ENCODE peak calls at places on chromosomes 3 and 15, in eight cellular contexts. V is HCT116, Y is body of pancreas, Z is right lobe of liver, E is heart left ventricle, H is IMR-90, K is endothelial cell of umbilical vein, S is transverse colon. D is an unnamed sample.

GRCh38 chr15:77057072-77057471 is 13.8 kb downstream of the TSPAN3 start:
- DNase-seq in V (no peak), Y (no peak), Z (no peak), E (no peak), H (no peak), K (no peak), S (no peak), D (no peak)

GRCh38 chr3:104596551-104596950 is 770.2 kb upstream of the ALCAM start:
- DNase-seq in V (peak), Y (no peak), Z (no peak), E (no peak), H (peak), K (peak), S (no peak), D (no peak)

GRCh38 chr3:66403268-66403990 is 97.4 kb downstream of the LRIG1 start:
- DNase-seq in V (no peak), Y (no peak), Z (no peak), E (no peak), H (peak), K (no peak), S (no peak), D (no peak)

GRCh38 chr3:189142527-189142926 is 29.2 kb upstream of the TPRG1 start:
- DNase-seq in V (no peak), Y (no peak), Z (no peak), E (no peak), H (no peak), K (no peak), S (no peak), D (no peak)

GRCh38 chr3:123815981-123816380 is 68.2 kb downstream of the MYLK start:
- DNase-seq in V (no peak), Y (no peak), Z (no peak), E (no peak), H (no peak), K (no peak), S (no peak), D (no peak)

GRCh38 chr3:158792709-158793108 is 9.1 kb upstream of the MFSD1 start:
- DNase-seq in V (no peak), Y (no peak), Z (no peak), E (no peak), H (peak), K (no peak), S (no peak), D (no peak)

GRCh38 chr15:79102595-79102994 is 12.0 kb upstream of the RASGRF1 start:
- DNase-seq in V (no peak), Y (no peak), Z (no peak), E (no peak), H (no peak), K (no peak), S (no peak), D (no peak)

GRCh38 chr3:48928679-48929078 is 10.0 kb downstream of the ARIH2 start:
- DNase-seq in V (no peak), Y (no peak), Z (no peak), E (no peak), H (peak), K (peak), S (no peak), D (no peak)

GRCh38 chr3:45677045-45677436 is 12.2 kb upstream of the SACM1L start:
- DNase-seq in V (no peak), Y (no peak), Z (no peak), E (no peak), H (peak), K (no peak), S (peak), D (peak)

GRCh38 chr3:29241855-29242254 is 39.0 kb upstream of the RBMS3 start:
- DNase-seq in V (no peak), Y (no peak), Z (no peak), E (no peak), H (no peak), K (no peak), S (no peak), D (no peak)

GRCh38 chr3:129593230-129593594 is 13.3 kb downstream of the PLXND1 start:
- DNase-seq in V (no peak), Y (no peak), Z (no peak), E (no peak), H (no peak), K (no peak), S (no peak), D (no peak)

GRCh38 chr15:53811530-53811929 is 52.1 kb upstream of the WDR72 start:
- DNase-seq in V (peak), Y (no peak), Z (no peak), E (no peak), H (no peak), K (no peak), S (no peak), D (no peak)

GRCh38 chr3:188218571-188218970 is 64.6 kb downstream of the LPP start:
- DNase-seq in V (no peak), Y (no peak), Z (no peak), E (no peak), H (no peak), K (no peak), S (no peak), D (no peak)

GRCh38 chr3:183385698-183386590 is 42.5 kb downstream of the MCF2L2 start:
- DNase-seq in V (peak), Y (peak), Z (no peak), E (no peak), H (peak), K (peak), S (peak), D (no peak)

GRCh38 chr3:14143271-14143605 is 18.4 kb downstream of the TMEM43 start:
- DNase-seq in V (no peak), Y (no peak), Z (no peak), E (no peak), H (peak), K (no peak), S (no peak), D (no peak)

GRCh38 chr3:172595648-172596393 is 72.6 kb upstream of the TNFSF10 start:
- DNase-seq in V (peak), Y (peak), Z (no peak), E (no peak), H (peak), K (peak), S (peak), D (no peak)

GRCh38 chr15:25183581-25184330 is 229.0 kb downstream of the SNRPN start:
- DNase-seq in V (no peak), Y (no peak), Z (peak), E (peak), H (no peak), K (no peak), S (no peak), D (no peak)

GRCh38 chr3:184260571-184261269 is 633 bp downstream of the CAMK2N2 start:
- DNase-seq in V (no peak), Y (peak), Z (no peak), E (no peak), H (no peak), K (no peak), S (no peak), D (no peak)

GRCh38 chr15:81752149-81752942 is 293.5 kb downstream of the MEX3B start:
- DNase-seq in V (no peak), Y (peak), Z (peak), E (peak), H (peak), K (peak), S (peak), D (peak)

GRCh38 chr3:188720636-188721035 is 451.1 kb upstream of the TPRG1 start:
- DNase-seq in V (no peak), Y (no peak), Z (no peak), E (no peak), H (peak), K (peak), S (no peak), D (no peak)

GRCh38 chr15:98874773-98875172 is 132.8 kb downstream of the PGPEP1L start:
- DNase-seq in V (no peak), Y (no peak), Z (no peak), E (no peak), H (no peak), K (no peak), S (no peak), D (no peak)

GRCh38 chr3:142945023-142945422 is 18.5 kb downstream of the PAQR9 start:
- DNase-seq in V (no peak), Y (no peak), Z (no peak), E (no peak), H (no peak), K (no peak), S (no peak), D (no peak)

GRCh38 chr3:142950972-142951371 is 12.5 kb downstream of the PAQR9 start:
- DNase-seq in V (no peak), Y (no peak), Z (no peak), E (no peak), H (no peak), K (no peak), S (no peak), D (no peak)

GRCh38 chr3:142946861-142947260 is 16.6 kb downstream of the PAQR9 start:
- DNase-seq in V (no peak), Y (no peak), Z (no peak), E (no peak), H (no peak), K (no peak), S (no peak), D (no peak)

GRCh38 chr3:142947352-142947751 is 16.1 kb downstream of the PAQR9 start:
- DNase-seq in V (no peak), Y (no peak), Z (peak), E (peak), H (no peak), K (no peak), S (no peak), D (no peak)

GRCh38 chr3:142947799-142948575 is 15.5 kb downstream of the PAQR9 start:
- DNase-seq in V (no peak), Y (no peak), Z (no peak), E (no peak), H (peak), K (no peak), S (no peak), D (no peak)
- TF ChIP-seq POLR2A in V (no peak), Y (no peak), Z (no peak), E (no peak), H (no peak), K (no peak), S (no peak), D (no peak)

DNA sequence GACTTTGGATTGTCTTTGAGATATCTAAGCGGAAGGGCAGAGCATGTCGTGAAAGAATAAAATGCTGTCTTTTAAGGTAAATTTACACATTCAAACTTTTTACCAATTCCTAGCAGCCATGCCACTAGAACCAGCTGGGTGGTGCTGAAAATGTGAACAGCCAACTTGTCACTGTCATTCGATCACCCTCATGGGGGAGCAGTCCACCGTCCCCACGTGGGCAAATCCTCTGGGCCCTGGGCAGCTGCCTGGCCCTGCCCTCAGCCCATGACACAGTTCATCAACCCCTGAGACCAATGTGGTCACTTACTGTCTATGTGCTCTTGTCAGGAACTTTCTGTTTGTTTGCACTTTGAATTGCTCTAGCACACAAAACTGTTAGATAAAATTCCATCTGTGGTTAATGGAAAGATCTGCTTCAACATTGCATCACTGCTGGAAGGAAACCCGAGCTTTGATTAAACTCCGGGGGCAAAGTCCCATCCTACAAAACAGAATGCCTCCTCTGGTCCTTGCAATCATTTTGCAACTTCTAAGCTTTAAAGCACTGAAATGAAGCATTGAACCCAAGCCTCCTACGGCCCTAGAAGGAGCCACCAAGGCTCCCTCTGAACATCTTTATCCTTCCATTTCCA is 50.1 kb downstream of the PCSK6 start:
- DNase-seq in V (no peak), Y (no peak), Z (peak), E (no peak), H (no peak), K (no peak), S (no peak), D (peak)
- H3K4me3 ChIP-seq in V (no peak), Y (no peak), Z (peak), E (no peak), H (no peak), K (no peak), S (no peak), D (peak)

GRCh38 chr3:15796771-15797599 is 794 bp downstream of the ANKRD28 start:
- DNase-seq in V (peak), Y (no peak), Z (no peak), E (no peak), H (peak), K (peak), S (no peak), D (no peak)
- TF ChIP-seq POLR2A in V (no peak), Y (no peak), Z (no peak), E (no peak), H (peak), K (peak), S (no peak), D (no peak)

GRCh38 chr3:42652611-42653302 is 740 bp upstream of the ZBTB47 start:
- DNase-seq in V (peak), Y (peak), Z (peak), E (peak), H (peak), K (peak), S (peak), D (peak)

GRCh38 chr3:42652251-42652610 is 1.3 kb upstream of the ZBTB47 start:
- DNase-seq in V (no peak), Y (no peak), Z (no peak), E (no peak), H (no peak), K (no peak), S (no peak), D (no peak)

GRCh38 chr3:42653303-42653559 is 266 bp upstream of the ZBTB47 start:
- DNase-seq in V (no peak), Y (no peak), Z (no peak), E (no peak), H (no peak), K (no peak), S (no peak), D (no peak)

GRCh38 chr3:42654331-42655201 is 1.1 kb downstream of the ZBTB47 start:
- DNase-seq in V (no peak), Y (peak), Z (peak), E (peak), H (peak), K (peak), S (peak), D (no peak)

GRCh38 chr3:42653560-42654330 is at the start of gene ZBTB47:
- DNase-seq in V (no peak), Y (peak), Z (peak), E (peak), H (no peak), K (peak), S (peak), D (peak)
- H3K4me3 ChIP-seq in V (peak), Y (peak), Z (peak), E (peak), H (peak), K (peak), S (peak), D (peak)